ENCODE peak calls at places on chromosomes 1 and 21, in nine cellular contexts. E, T, L, D, O, M, B, G and R are unnamed samples.

GRCh38 chr1:171852273-171852672 is 11.0 kb downstream of the DNM3 start:
- DNase-seq in E (no peak), T (no peak), L (no peak), D (no peak), O (no peak), M (peak; percentile 17), B (no peak), G (no peak), R (peak; percentile 35)

GRCh38 chr1:151461694-151462093 is 2.4 kb upstream of the POGZ start:
- DNase-seq in E (no peak), T (no peak), L (no peak), D (no peak), O (no peak), M (no peak), B (no peak), G (no peak), R (no peak)

GRCh38 chr1:12460911-12461621 is 156.9 kb downstream of the DHRS3 start:
- DNase-seq in E (no peak), T (no peak), L (no peak), D (no peak), O (no peak), M (peak; percentile 73), B (no peak), G (no peak), R (no peak)

GRCh38 chr1:15947382-15948090 is 28.4 kb downstream of the ZBTB17 start:
- DNase-seq in E (no peak), T (no peak), L (no peak), D (no peak), O (no peak), M (no peak), B (no peak), G (no peak), R (no peak)

GRCh38 chr21:28152729-28153128 is 839.9 kb downstream of the LTN1 start:
- DNase-seq in E (no peak), T (no peak), L (no peak), D (no peak), O (no peak), M (no peak), B (no peak), G (no peak), R (peak; percentile 52)

GRCh38 chr1:94753171-94753972 is 66.8 kb upstream of the SLC44A3 start:
- DNase-seq in E (no peak), T (no peak), L (no peak), D (no peak), O (no peak), M (peak; percentile 51), B (no peak), G (no peak), R (no peak)

GRCh38 chr21:18987515-18988026 is 584.0 kb upstream of the TMPRSS15 start:
- DNase-seq in E (no peak), T (no peak), L (no peak), D (no peak), O (no peak), M (no peak), B (no peak), G (no peak), R (no peak)

GRCh38 chr1:185646202-185646683 is 87.9 kb upstream of the HMCN1 start:
- DNase-seq in E (peak; percentile 37), T (peak; percentile 94), L (no peak), D (peak; percentile 68), O (no peak), M (peak; percentile 99), B (no peak), G (no peak), R (peak; percentile 100)

GRCh38 chr21:38298833-38299232 is 42.0 kb downstream of the KCNJ15 start:
- DNase-seq in E (no peak), T (no peak), L (no peak), D (no peak), O (no peak), M (no peak), B (no peak), G (no peak), R (no peak)

GRCh38 chr1:104953555-104953954 is 1203.9 kb downstream of the AMY1C start:
- DNase-seq in E (no peak), T (no peak), L (no peak), D (no peak), O (no peak), M (no peak), B (no peak), G (no peak), R (no peak)

GRCh38 chr1:65036614-65037180 is 70.3 kb upstream of the JAK1 start:
- DNase-seq in E (no peak), T (no peak), L (no peak), D (no peak), O (no peak), M (no peak), B (no peak), G (no peak), R (no peak)

GRCh38 chr1:101653482-101653946 is 343.2 kb downstream of the OLFM3 start:
- DNase-seq in E (no peak), T (peak; percentile 48), L (no peak), D (no peak), O (no peak), M (peak; percentile 28), B (no peak), G (peak; percentile 8), R (peak; percentile 12)

GRCh38 chr1:244087611-244088010 is 36.5 kb downstream of the ZBTB18 start:
- DNase-seq in E (no peak), T (no peak), L (no peak), D (no peak), O (no peak), M (no peak), B (no peak), G (no peak), R (no peak)

GRCh38 chr1:27026621-27027574 is 14.2 kb upstream of the TENT5B start:
- DNase-seq in E (no peak), T (peak; percentile 50), L (peak; percentile 57), D (no peak), O (no peak), M (peak; percentile 80), B (no peak), G (no peak), R (peak; percentile 75)

GRCh38 chr1:173423326-173423725 is 53.8 kb upstream of the PRDX6 start:
- DNase-seq in E (no peak), T (no peak), L (no peak), D (no peak), O (no peak), M (no peak), B (no peak), G (no peak), R (no peak)

GRCh38 chr1:53410100-53410541 is 49.1 kb upstream of the DMRTB1 start:
- DNase-seq in E (peak; percentile 79), T (peak; percentile 48), L (no peak), D (no peak), O (no peak), M (peak; percentile 50), B (no peak), G (peak; percentile 35), R (no peak)